ENCODE peak calls at places on chromosomes 16 and 17, in four cellular contexts. W is iPS-NIHi11, O is non-pigmented ciliary epithelial cell, X is EL. E is an unnamed sample.

GRCh38 chr16:63312343-63312742 is 1276.1 kb upstream of the CDH8 start:
- DNase-seq in X (no peak), O (no peak), W (no peak), E (no peak)

GRCh38 chr17:46193246-46193625 is at the start of gene KANSL1:
- DNase-seq in W (peak), O (peak), X (peak), E (peak)

GRCh38 chr17:76506408-76507328 is 5.4 kb upstream of the RHBDF2 start:
- DNase-seq in O (no peak), X (peak), W (peak), E (peak)

GRCh38 chr16:17563340-17563739 is 92.6 kb upstream of the XYLT1 start:
- DNase-seq in O (no peak), X (no peak), W (no peak), E (no peak)

GRCh38 chr17:16287563-16288027 is 65.7 kb downstream of the CENPV start:
- DNase-seq in O (peak), X (peak), W (no peak), E (no peak)

GRCh38 chr17:27109346-27109745 is 184.6 kb upstream of the WSB1 start:
- DNase-seq in O (no peak), X (no peak), W (no peak), E (no peak)

GRCh38 chr16:15592324-15592723 is 50.6 kb downstream of the MARF1 start:
- DNase-seq in W (no peak), O (no peak), X (no peak), E (no peak)

GRCh38 chr17:47839899-47840741 is 953 bp downstream of the SCRN2 start:
- DNase-seq in X (no peak), O (no peak), W (no peak), E (no peak)

GRCh38 chr16:1153480-1154160 is 714 bp downstream of the CACNA1H start:
- DNase-seq in X (no peak), O (no peak), W (peak), E (peak)

GRCh38 chr16:66176111-66176510 is 190.4 kb upstream of the CDH5 start:
- DNase-seq in O (no peak), X (no peak), W (no peak), E (no peak)

GRCh38 chr16:49639739-49640388 is 216.0 kb downstream of the ZNF423 start:
- DNase-seq in W (peak), O (no peak), X (no peak), E (peak)

GRCh38 chr16:87259431-87259830 is 57.8 kb downstream of the C16orf95 start:
- DNase-seq in O (no peak), X (no peak), W (no peak), E (no peak)

GRCh38 chr16:35585411-35585810 is 2126.0 kb downstream of the TP53TG3F start:
- DNase-seq in X (no peak), W (no peak), O (no peak), E (no peak)

GRCh38 chr16:84513111-84514065 is 8.9 kb upstream of the MEAK7 start:
- DNase-seq in O (peak), W (no peak), X (peak), E (no peak)

GRCh38 chr16:66007717-66008116 is 358.8 kb upstream of the CDH5 start:
- DNase-seq in O (peak), X (peak), W (peak), E (peak)

GRCh38 chr17:62807812-62808575 is at the start of gene MARCHF10:
- DNase-seq in O (no peak), X (peak), W (peak), E (peak)

GRCh38 chr17:72305472-72305871 is 184.7 kb downstream of the SOX9 start:
- DNase-seq in X (no peak), W (no peak), O (no peak), E (no peak)

GRCh38 chr16:57303910-57304168 is 19.4 kb upstream of the PLLP start:
- DNase-seq in W (no peak), X (no peak), O (no peak), E (no peak)

GRCh38 chr16:50680907-50681885 is at the start of gene SNX20:
- DNase-seq in W (no peak), O (no peak), X (no peak), E (no peak)

GRCh38 chr17:45311762-45312476 is 4.9 kb downstream of the MAP3K14 start:
- DNase-seq in X (peak), W (no peak), O (no peak), E (no peak)

GRCh38 chr17:58541249-58541648 is 26.8 kb upstream of the MTMR4 start:
- DNase-seq in W (peak), X (no peak), O (no peak), E (no peak)

GRCh38 chr16:26717826-26718225 is 348.9 kb upstream of the C16orf82 start:
- DNase-seq in W (no peak), O (no peak), X (no peak), E (peak)

GRCh38 chr16:17290237-17290636 is 180.5 kb downstream of the XYLT1 start:
- DNase-seq in O (no peak), W (no peak), X (no peak), E (no peak)

GRCh38 chr17:17824119-17824779 is 12.5 kb downstream of the SREBF1 start:
- DNase-seq in W (no peak), O (no peak), X (no peak), E (no peak)

GRCh38 chr17:10286324-10286723 is 86.5 kb downstream of the MYH13 start:
- DNase-seq in W (peak), O (no peak), X (no peak), E (no peak)

GRCh38 chr17:50154604-50155003 is 4.1 kb upstream of the PPP1R9B start:
- DNase-seq in X (no peak), W (no peak), O (no peak), E (no peak)

GRCh38 chr16:57994778-57995177 is 5.7 kb downstream of the ZNF319 start:
- DNase-seq in X (peak), O (no peak), W (peak), E (peak)

GRCh38 chr17:53313746-53314145 is 509.0 kb upstream of the KIF2B start:
- DNase-seq in O (peak), X (peak), W (no peak), E (no peak)

GRCh38 chr16:69890114-69890890 is 60.8 kb upstream of the CLEC18A start:
- DNase-seq in O (no peak), W (peak), X (peak), E (peak)

GRCh38 chr16:19831678-19832077 is 53.0 kb downstream of the GPRC5B start:
- DNase-seq in W (no peak), X (peak), O (peak), E (no peak)

GRCh38 chr16:86949116-86949515 is 368.1 kb downstream of the C16orf95 start:
- DNase-seq in O (no peak), W (no peak), X (no peak), E (no peak)

GRCh38 chr16:12096162-12096781 is 119.7 kb downstream of the SNX29 start:
- DNase-seq in X (peak), O (no peak), W (no peak), E (no peak)

GRCh38 chr17:69819316-69820087 is 255.5 kb upstream of the KCNJ16 start:
- DNase-seq in W (no peak), O (no peak), X (peak), E (no peak)